ENCODE peak calls at places on chromosomes 11 and 22, in four cellular contexts. S, X, K and H are unnamed samples.

GRCh38 chr11:12248330-12248729 is 129.0 kb upstream of the PARVA start:
- DNase-seq in S (no peak), X (no peak), K (no peak), H (no peak)

GRCh38 chr11:116647305-116648080 is 125.3 kb downstream of the BUD13 start:
- DNase-seq in S (no peak), X (no peak), K (no peak), H (no peak)

GRCh38 chr11:7442588-7443215 is 42.6 kb upstream of the OLFML1 start:
- DNase-seq in S (no peak), X (peak; percentile 70), K (no peak), H (peak; percentile 40)

GRCh38 chr11:19422257-19422656 is 181.5 kb upstream of the E2F8 start:
- DNase-seq in S (no peak), X (no peak), K (no peak), H (no peak)

GRCh38 chr22:27800250-27801131 is 1.1 kb downstream of the MN1 start:
- DNase-seq in S (no peak), X (no peak), K (no peak), H (no peak)

GRCh38 chr22:20916916-20917810 is at the start of gene CRKL:
- DNase-seq in S (peak; percentile 73), X (peak; percentile 97), K (peak; percentile 85), H (peak; percentile 97)

GRCh38 chr11:108654994-108655631 is 9.8 kb upstream of the DDX10 start:
- DNase-seq in S (no peak), X (peak; percentile 74), K (no peak), H (peak; percentile 47)

GRCh38 chr11:64500176-64501013 is 90.6 kb upstream of the SLC22A12 start:
- DNase-seq in S (no peak), X (peak; percentile 29), K (no peak), H (no peak)

GRCh38 chr22:19885841-19886592 is 31.3 kb upstream of the GNB1L start:
- DNase-seq in S (no peak), X (no peak), K (no peak), H (no peak)

GRCh38 chr11:86547727-86548126 is 124.7 kb downstream of the ME3 start:
- DNase-seq in S (no peak), X (no peak), K (no peak), H (no peak)

GRCh38 chr22:21791635-21792625 is 56.3 kb upstream of the YPEL1 start:
- DNase-seq in S (no peak), X (peak; percentile 27), K (no peak), H (no peak)

GRCh38 chr22:37747090-37747714 is 50.4 kb downstream of the TRIOBP start:
- DNase-seq in S (no peak), X (peak; percentile 65), K (no peak), H (peak; percentile 57)

GRCh38 chr22:46011627-46012181 is 34.7 kb upstream of the WNT7B start:
- DNase-seq in S (no peak), X (no peak), K (no peak), H (no peak)

GRCh38 chr22:19875061-19875530 is 20.4 kb upstream of the GNB1L start:
- DNase-seq in S (no peak), X (no peak), K (no peak), H (no peak)

GRCh38 chr22:44147036-44147645 is 33.6 kb upstream of the PARVG start:
- DNase-seq in S (no peak), X (no peak), K (no peak), H (no peak)

GRCh38 chr11:116981216-116981887 is 116.9 kb downstream of the SIK3 start:
- DNase-seq in S (no peak), X (no peak), K (no peak), H (no peak)

GRCh38 chr22:38427465-38427864 is 27.5 kb downstream of the KCNJ4 start:
- DNase-seq in S (no peak), X (no peak), K (no peak), H (no peak)

GRCh38 chr11:134587345-134587744 is 175.3 kb upstream of the B3GAT1 start:
- DNase-seq in S (no peak), X (no peak), K (no peak), H (no peak)

GRCh38 chr11:93020248-93021088 is 51.0 kb downstream of the MTNR1B start:
- DNase-seq in S (peak; percentile 37), X (peak; percentile 99), K (no peak), H (peak; percentile 54)

GRCh38 chr11:94641167-94641761 is 74.1 kb downstream of the PIWIL4 start:
- DNase-seq in S (no peak), X (no peak), K (no peak), H (no peak)

GRCh38 chr11:126732981-126733380 is 267.6 kb downstream of the KIRREL3 start:
- DNase-seq in S (no peak), X (no peak), K (no peak), H (no peak)

GRCh38 chr22:19873138-19873959 is 18.7 kb upstream of the GNB1L start:
- DNase-seq in S (no peak), X (no peak), K (no peak), H (no peak)

GRCh38 chr22:26835929-26836528 is 178.6 kb downstream of the MIAT start:
- DNase-seq in S (no peak), X (peak; percentile 67), K (no peak), H (peak; percentile 43)

GRCh38 chr22:24768537-24769374 is 5.8 kb downstream of the PIWIL3 start:
- DNase-seq in S (no peak), X (peak; percentile 72), K (no peak), H (peak; percentile 45)

GRCh38 chr22:24775769-24776492 is 1.4 kb upstream of the PIWIL3 start:
- DNase-seq in S (no peak), X (no peak), K (no peak), H (no peak)

GRCh38 chr22:24776525-24776924 is 2.0 kb upstream of the PIWIL3 start:
- DNase-seq in S (no peak), X (no peak), K (no peak), H (no peak)

GRCh38 chr22:24772493-24773220 is 1.9 kb downstream of the PIWIL3 start:
- DNase-seq in S (no peak), X (peak; percentile 37), K (no peak), H (peak; percentile 64)
- TF ChIP-seq CTCF in S (peak; percentile 76), X (peak; percentile 30), K (peak; percentile 50), H (peak; percentile 76)

GRCh38 chr11:128759597-128759996 is 65.7 kb downstream of the FLI1 start:
- DNase-seq in S (peak; percentile 25), X (no peak), K (no peak), H (peak; percentile 79)

GRCh38 chr11:128759168-128759567 is 65.3 kb downstream of the FLI1 start:
- DNase-seq in S (no peak), X (no peak), K (no peak), H (no peak)

GRCh38 chr11:128756469-128756868 is 62.6 kb downstream of the FLI1 start:
- DNase-seq in S (no peak), X (no peak), K (no peak), H (no peak)

GRCh38 chr11:128757235-128757711 is 63.4 kb downstream of the FLI1 start:
- DNase-seq in S (no peak), X (peak; percentile 60), K (no peak), H (peak; percentile 31)

DNA sequence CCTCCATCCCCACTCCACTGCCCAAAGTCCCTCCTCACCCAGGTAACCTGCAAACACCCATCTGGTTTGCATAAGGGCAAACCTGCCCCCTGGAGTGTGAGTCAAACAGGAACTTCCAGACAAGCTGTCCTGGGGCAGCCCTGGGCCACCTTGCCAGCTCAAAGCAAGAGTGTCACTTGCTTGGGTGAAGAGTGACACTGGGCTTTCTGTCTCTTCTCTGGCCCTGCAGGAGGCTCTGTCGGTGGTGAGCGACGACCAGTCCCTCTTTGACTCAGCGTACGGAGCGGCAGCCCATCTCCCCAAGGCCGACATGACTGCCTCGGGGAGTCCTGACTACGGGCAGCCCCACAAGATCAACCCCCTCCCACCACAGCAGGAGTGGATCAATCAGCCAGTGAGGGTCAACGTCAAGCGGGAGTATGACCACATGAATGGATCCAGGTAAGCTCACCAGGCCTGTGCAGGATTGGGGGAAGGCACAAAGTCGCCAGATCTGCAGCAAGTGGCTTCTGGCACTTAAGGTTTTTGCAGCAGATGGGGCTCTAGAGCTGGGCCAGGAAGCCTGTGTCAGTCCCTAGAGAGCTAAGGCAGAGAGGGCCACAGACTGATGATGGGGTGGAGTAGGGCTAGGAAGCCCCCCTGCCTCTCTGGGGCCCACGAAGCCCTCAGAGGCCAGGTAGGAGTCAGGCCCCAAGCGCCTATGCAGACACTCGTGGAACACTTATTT is 64.2 kb downstream of the FLI1 start:
- DNase-seq in S (no peak), X (no peak), K (no peak), H (no peak)
- TF ChIP-seq CTCF in S (no peak), X (no peak), K (no peak), H (no peak)

GRCh38 chr22:41668971-41669911 is 19.4 kb downstream of the SNU13 start:
- DNase-seq in S (peak; percentile 52), X (no peak), K (peak; percentile 55), H (peak; percentile 85)

GRCh38 chr22:41674941-41675340 is 13.7 kb downstream of the SNU13 start:
- DNase-seq in S (no peak), X (no peak), K (no peak), H (no peak)

GRCh38 chr22:41676134-41676533 is 12.5 kb downstream of the SNU13 start:
- DNase-seq in S (no peak), X (no peak), K (no peak), H (no peak)

DNA sequence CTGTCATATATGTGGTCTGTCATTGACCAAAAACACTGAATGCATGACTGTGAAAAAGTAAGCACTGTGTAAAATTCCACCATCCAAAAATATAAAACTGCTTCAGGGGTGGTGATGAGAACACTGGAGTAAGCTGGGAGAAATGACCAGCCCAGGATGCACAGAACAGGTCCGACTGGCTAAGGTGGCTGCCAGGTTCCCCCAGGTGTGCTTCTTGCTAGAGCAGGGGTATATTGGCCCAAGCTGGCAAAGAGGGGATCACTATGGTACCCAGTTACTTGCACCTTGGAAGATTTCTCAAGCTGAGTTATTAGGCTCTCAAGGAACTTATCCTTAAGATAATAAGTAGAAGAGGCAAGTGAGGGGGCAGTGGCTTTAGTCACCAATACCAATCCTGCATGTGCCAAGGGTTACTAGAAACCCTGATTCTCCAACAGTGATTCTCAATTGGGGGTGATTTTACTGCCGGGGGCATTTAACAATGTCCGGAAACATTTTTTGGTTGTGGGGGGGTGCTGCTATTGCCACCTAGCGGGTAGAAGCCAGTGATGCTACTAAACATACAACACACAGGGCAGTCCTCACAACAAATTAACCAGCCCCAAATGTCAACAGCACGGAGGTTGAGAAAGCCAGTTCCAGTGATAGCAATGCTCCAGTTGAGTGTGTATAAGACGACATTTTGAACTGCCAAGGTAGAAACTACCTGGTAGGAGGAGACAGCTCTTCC is 15.7 kb downstream of the SNU13 start:
- DNase-seq in S (no peak), X (peak; percentile 43), K (no peak), H (peak; percentile 36)
- TF ChIP-seq CTCF in S (peak; percentile 24), X (peak; percentile 31), K (peak; percentile 47), H (peak; percentile 66)

GRCh38 chr11:106132582-106133354 is 55.3 kb downstream of the AASDHPPT start:
- DNase-seq in S (no peak), X (no peak), K (no peak), H (no peak)

GRCh38 chr11:106137061-106137460 is 59.6 kb downstream of the AASDHPPT start:
- DNase-seq in S (no peak), X (peak; percentile 13), K (no peak), H (no peak)

GRCh38 chr11:106137758-106138157 is 60.3 kb downstream of the AASDHPPT start:
- DNase-seq in S (no peak), X (no peak), K (no peak), H (no peak)

GRCh38 chr11:106131998-106132397 is 54.5 kb downstream of the AASDHPPT start:
- DNase-seq in S (no peak), X (no peak), K (no peak), H (no peak)

GRCh38 chr11:106133529-106133928 is 56.1 kb downstream of the AASDHPPT start:
- DNase-seq in S (no peak), X (peak; percentile 18), K (no peak), H (no peak)
- TF ChIP-seq CTCF in S (no peak), X (peak; percentile 32), K (peak; percentile 36), H (peak; percentile 54)

GRCh38 chr11:13486926-13487660 is 8.7 kb downstream of the PTH start:
- DNase-seq in S (no peak), X (no peak), K (no peak), H (no peak)
- TF ChIP-seq CTCF in S (peak; percentile 53), X (no peak), K (peak; percentile 43), H (peak; percentile 51)